ENCODE peak calls at places on chromosomes 7 and 10, in five cellular contexts. Z is cardiac muscle cell, E is uterus, J is SK-N-SH, Q is ovary. F is an unnamed sample. For H3K4me1, the result is how much of the 10 kb centered on the place peaks cover.

GRCh38 chr10:99234067-99234738 is 1.4 kb downstream of the HPSE2 start:
- DNase-seq in E (no peak), Z (peak), Q (no peak), J (peak), F (peak)

GRCh38 chr7:14950013-14950412 is 47.5 kb upstream of the DGKB start:
- DNase-seq in J (no peak), E (no peak), Z (no peak), Q (no peak), F (no peak)

GRCh38 chr7:130441408-130441854 is 615 bp upstream of the CEP41 start:
- DNase-seq in Z (peak), J (peak), Q (peak), E (no peak), F (no peak)

GRCh38 chr10:21445161-21445560 is 80.3 kb downstream of the SKIDA1 start:
- DNase-seq in Q (no peak), Z (no peak), E (no peak), J (no peak), F (no peak)

GRCh38 chr7:95205821-95206220 is 118.5 kb downstream of the PON1 start:
- DNase-seq in Z (peak), Q (no peak), E (no peak), J (no peak), F (no peak)

GRCh38 chr7:136687693-136688322 is 180.6 kb upstream of the CHRM2 start:
- DNase-seq in J (peak), E (no peak), Q (no peak), Z (peak), F (no peak)

GRCh38 chr7:151138541-151138910 is 29.0 kb downstream of the GBX1 start:
- DNase-seq in Z (no peak), E (peak), J (peak), Q (no peak), F (no peak)

GRCh38 chr7:29228289-29229011 is 33.9 kb downstream of the CHN2 start:
- DNase-seq in E (no peak), J (no peak), Z (no peak), Q (no peak), F (no peak)

GRCh38 chr10:92699518-92700272 is 9.9 kb downstream of the HHEX start:
- DNase-seq in Q (no peak), Z (peak), E (no peak), J (peak), F (peak)

GRCh38 chr7:55055479-55055878 is 36.7 kb downstream of the EGFR start:
- DNase-seq in E (no peak), J (no peak), Q (no peak), Z (peak), F (no peak)

GRCh38 chr10:110081914-110082313 is 74.1 kb downstream of the ADD3 start:
- DNase-seq in J (no peak), Z (peak), E (no peak), Q (no peak), F (peak)

GRCh38 chr7:116198748-116199410 is 11.5 kb upstream of the TES start:
- DNase-seq in J (no peak), Z (no peak), Q (no peak), E (no peak), F (no peak)

GRCh38 chr10:113227045-113227444 is 277.0 kb downstream of the TCF7L2 start:
- DNase-seq in J (no peak), E (no peak), Q (no peak), Z (no peak), F (no peak)

GRCh38 chr7:115047968-115048720 is 126.2 kb downstream of the MDFIC start:
- DNase-seq in Q (no peak), E (no peak), Z (peak), J (no peak), F (no peak)
- H3K4me3 ChIP-seq in Q (no peak), E (no peak), Z (no peak), J (no peak), F (no peak)

DNA sequence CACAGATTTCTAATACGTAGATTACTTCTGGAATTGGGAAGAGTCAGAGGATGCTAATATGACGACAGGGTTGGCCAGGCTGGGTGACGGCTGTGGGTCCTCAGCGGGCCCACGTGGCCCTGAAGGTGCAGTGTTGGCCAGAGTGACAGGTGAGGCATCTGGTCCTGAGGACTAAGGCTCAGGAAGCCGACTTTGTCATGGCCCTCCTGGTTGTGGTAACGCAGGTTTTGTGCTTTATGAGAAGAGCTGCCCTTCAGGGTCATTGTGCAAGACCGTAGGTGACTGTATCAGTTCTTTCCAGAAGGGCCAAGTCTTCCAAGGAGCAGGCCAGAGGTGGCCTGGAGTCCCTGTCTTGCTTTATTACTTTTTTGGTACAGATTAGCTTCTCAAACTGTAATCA is 2.5 kb downstream of the EIF3B start:
- DNase-seq in E (no peak), Q (no peak), J (no peak), Z (no peak), F (no peak)
- H3K4me1 ChIP-seq in E (under half), Q (under half), J (under half), Z (under half), F (under half)

GRCh38 chr10:5343092-5343491 is 21.7 kb upstream of the UCN3 start:
- DNase-seq in Z (no peak), E (no peak), Q (no peak), J (no peak), F (no peak)
- H3K27ac ChIP-seq in Z (no peak), E (no peak), Q (no peak), J (no peak), F (no peak)

GRCh38 chr10:107004362-107004761 is 160.1 kb downstream of the SORCS1 start:
- DNase-seq in Q (no peak), Z (no peak), J (no peak), E (no peak), F (no peak)
- H3K4me3 ChIP-seq in Q (no peak), Z (no peak), J (no peak), E (no peak), F (no peak)

GRCh38 chr7:6171532-6172330 is 100.7 kb downstream of the CYTH3 start:
- DNase-seq in E (no peak), Q (no peak), Z (no peak), J (no peak), F (no peak)

GRCh38 chr7:6170571-6171531 is 101.6 kb downstream of the CYTH3 start:
- DNase-seq in Q (no peak), J (no peak), Z (no peak), E (no peak), F (no peak)

GRCh38 chr7:6167587-6168154 is 104.8 kb downstream of the CYTH3 start:
- DNase-seq in Z (no peak), Q (no peak), E (no peak), J (peak), F (no peak)

GRCh38 chr7:6168469-6168868 is 104.0 kb downstream of the CYTH3 start:
- DNase-seq in Z (no peak), E (no peak), Q (no peak), J (no peak), F (no peak)

DNA sequence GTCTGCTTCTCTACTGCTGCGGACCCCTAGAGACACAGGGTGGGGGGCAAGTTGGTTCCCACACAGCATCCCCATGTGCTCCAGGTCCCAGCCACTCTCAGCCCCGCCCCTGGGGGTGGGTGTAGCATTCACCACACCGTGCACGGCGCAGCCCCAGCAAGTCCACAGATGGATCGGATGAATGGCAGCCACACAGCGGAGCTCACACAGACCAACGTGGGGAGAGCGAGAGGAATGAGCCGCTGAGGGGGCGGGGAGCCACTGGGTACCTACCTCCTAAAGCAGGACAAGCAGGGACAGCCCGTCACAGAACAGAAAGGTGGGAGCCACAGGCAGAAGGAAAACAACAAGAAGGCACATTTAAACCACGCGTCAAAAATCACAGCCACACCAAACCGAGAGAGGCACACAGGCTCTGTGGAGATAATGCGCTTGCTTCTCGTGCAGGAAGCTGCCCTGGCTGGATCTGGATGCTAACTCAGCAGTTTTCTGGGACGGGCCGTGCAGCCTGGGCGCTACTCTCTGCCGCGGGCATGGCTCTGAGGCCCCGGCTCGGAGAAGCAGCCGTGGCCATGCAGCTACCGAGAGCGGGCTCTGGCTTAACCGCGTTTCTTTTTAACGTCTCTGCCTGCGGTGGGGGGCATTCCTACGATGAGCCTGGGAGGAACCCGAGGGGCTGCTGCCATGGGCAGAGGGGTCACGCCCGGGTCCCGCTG is 102.5 kb downstream of the CYTH3 start:
- DNase-seq in J (no peak), E (no peak), Z (no peak), Q (no peak), F (no peak)
- H3K4me1 ChIP-seq in J (under half), E (under half), Z (under half), Q (under half), F (under half)

F was measured in aorta.